ENCODE peak calls at places on chromosomes 7 and 10, in eight cellular contexts. V is nephron progenitor cell; F is GM23248; R is T follicular helper cell; U is NCI-H2081 treated with DMSO at 0.1 percent for 48 hours; X is hypothalamus; S is activated CD4-positive, alpha-beta T cell treated with anti-CD3 and anti-CD28 coated beads for 36 hours; Q is neuronal stem cell. E is an unnamed sample.

GRCh38 chr10:57628592-57629284 is 639.0 kb downstream of the IPMK start:
- DNase-seq in X (no peak), U (no peak), Q (no peak), V (no peak), S (no peak), F (no peak), R (no peak), E (no peak)

GRCh38 chr10:66180651-66181318 is 745.1 kb upstream of the LRRTM3 start:
- DNase-seq in V (peak), R (no peak), U (no peak), Q (peak), F (peak), X (no peak), S (peak), E (no peak)

GRCh38 chr7:108124820-108125219 is 5.3 kb downstream of the LAMB4 start:
- DNase-seq in R (no peak), F (peak), V (no peak), S (no peak), X (no peak), Q (no peak), U (no peak), E (no peak)

GRCh38 chr7:102471791-102472125 is 7.0 kb downstream of the POLR2J start:
- DNase-seq in R (no peak), X (no peak), S (no peak), Q (no peak), U (no peak), F (no peak), V (no peak), E (no peak)

GRCh38 chr7:157813741-157814661 is 477.2 kb downstream of the DNAJB6 start:
- DNase-seq in S (no peak), F (no peak), U (no peak), V (no peak), X (no peak), R (no peak), Q (no peak), E (no peak)

GRCh38 chr7:93779115-93779514 is 111.4 kb downstream of the TFPI2 start:
- DNase-seq in U (no peak), F (peak), V (no peak), X (no peak), R (no peak), Q (no peak), S (no peak), E (no peak)

GRCh38 chr7:42189535-42189934 is 47.5 kb downstream of the GLI3 start:
- DNase-seq in Q (no peak), U (no peak), R (no peak), F (peak), V (no peak), X (no peak), S (no peak), E (no peak)

GRCh38 chr7:42014625-42015412 is 222.2 kb downstream of the GLI3 start:
- DNase-seq in Q (peak), R (no peak), V (peak), X (no peak), F (peak), S (peak), U (no peak), E (peak)

GRCh38 chr10:112954974-112955735 is 5.1 kb downstream of the TCF7L2 start:
- DNase-seq in Q (no peak), X (no peak), S (no peak), V (no peak), F (no peak), R (no peak), U (no peak), E (no peak)

GRCh38 chr7:117349545-117349944 is 26.7 kb upstream of the WNT2 start:
- DNase-seq in X (no peak), F (no peak), R (no peak), V (no peak), U (no peak), Q (no peak), S (no peak), E (no peak)

GRCh38 chr7:135232720-135233119 is 918 bp upstream of the STRA8 start:
- DNase-seq in R (no peak), X (no peak), Q (no peak), V (peak), F (peak), U (no peak), S (peak), E (peak)

E was measured in ecto neural progenitor cell.